ENCODE peak calls at places on chromosomes 11 and 22, in ten cellular contexts. O, T, H, V, M, Q, G, Z, B and S are unnamed samples.

GRCh38 chr11:18650859-18651557 is 16.9 kb upstream of the SPTY2D1 start:
- DNase-seq in O (no peak), T (no peak), H (no peak), V (peak), M (peak), Q (no peak), G (peak), Z (no peak), B (peak), S (no peak)

GRCh38 chr11:31246451-31247165 is 122.9 kb downstream of the DCDC1 start:
- DNase-seq in O (no peak), T (no peak), H (no peak), V (peak), M (no peak), Q (no peak), G (no peak), Z (no peak), B (peak), S (no peak)

GRCh38 chr11:70655816-70656215 is 257.5 kb downstream of the CTTN start:
- DNase-seq in O (no peak), T (no peak), H (no peak), V (no peak), M (no peak), Q (no peak), G (no peak), Z (no peak), B (no peak), S (no peak)

GRCh38 chr11:22432331-22433065 is 94.3 kb downstream of the SLC17A6 start:
- DNase-seq in O (peak), T (no peak), H (no peak), V (peak), M (no peak), Q (no peak), G (no peak), Z (peak), B (peak), S (no peak)

GRCh38 chr11:111320728-111321568 is 22.6 kb downstream of the POU2AF3 start:
- DNase-seq in O (peak), T (no peak), H (no peak), V (no peak), M (no peak), Q (no peak), G (no peak), Z (no peak), B (peak), S (no peak)

GRCh38 chr11:24233041-24233440 is 263.8 kb upstream of the LUZP2 start:
- DNase-seq in O (no peak), T (no peak), H (no peak), V (no peak), M (no peak), Q (no peak), G (no peak), Z (no peak), B (no peak), S (no peak)

GRCh38 chr22:30235687-30236170 is 10.8 kb downstream of the LIF start:
- DNase-seq in O (no peak), T (no peak), H (peak), V (no peak), M (peak), Q (peak), G (no peak), Z (no peak), B (peak), S (no peak)

GRCh38 chr11:17845431-17845881 is 110.9 kb downstream of the KCNC1 start:
- DNase-seq in O (no peak), T (no peak), H (peak), V (no peak), M (peak), Q (peak), G (no peak), Z (no peak), B (peak), S (no peak)

GRCh38 chr22:19888131-19888746 is 33.6 kb upstream of the GNB1L start:
- DNase-seq in O (no peak), T (no peak), H (no peak), V (no peak), M (no peak), Q (no peak), G (no peak), Z (no peak), B (no peak), S (no peak)

GRCh38 chr22:46046299-46046685 is 69.3 kb upstream of the WNT7B start:
- DNase-seq in O (peak), T (no peak), H (no peak), V (no peak), M (no peak), Q (no peak), G (no peak), Z (no peak), B (no peak), S (no peak)

GRCh38 chr11:73539506-73540084 is 58.3 kb downstream of the FAM168A start:
- DNase-seq in O (no peak), T (no peak), H (no peak), V (no peak), M (no peak), Q (no peak), G (no peak), Z (no peak), B (no peak), S (no peak)

GRCh38 chr11:44308923-44309482 is 936 bp downstream of the ALX4 start:
- DNase-seq in O (no peak), T (no peak), H (no peak), V (no peak), M (no peak), Q (no peak), G (no peak), Z (peak), B (no peak), S (no peak)

DNA sequence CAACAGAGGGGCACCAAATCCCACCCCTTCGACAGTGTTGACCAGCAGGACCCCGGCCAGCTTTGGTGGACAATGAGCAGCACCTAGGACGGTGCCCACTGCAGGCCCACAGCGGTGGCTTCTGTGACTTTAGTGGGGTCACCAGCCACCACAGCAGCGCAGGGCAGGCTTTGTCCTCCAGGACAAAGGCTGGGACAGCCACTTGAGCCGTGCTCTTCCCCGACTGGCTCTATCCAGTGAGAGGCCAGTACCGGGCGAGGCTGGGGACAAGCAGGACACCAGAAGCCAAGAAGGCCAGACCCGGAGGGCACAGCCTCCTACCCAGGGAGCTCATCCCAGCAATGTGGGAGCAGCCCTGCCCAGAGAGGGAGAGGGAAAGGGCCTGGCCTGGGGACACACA is 98.7 kb upstream of the RTL6 start:
- DNase-seq in O (no peak), T (no peak), H (no peak), V (no peak), M (no peak), Q (no peak), G (no peak), Z (no peak), B (no peak), S (no peak)
- TF ChIP-seq CTCF in O (no peak), T (no peak), H (no peak), V (no peak), M (no peak), Q (no peak), G (no peak), Z (no peak), B (no peak), S (no peak)

DNA sequence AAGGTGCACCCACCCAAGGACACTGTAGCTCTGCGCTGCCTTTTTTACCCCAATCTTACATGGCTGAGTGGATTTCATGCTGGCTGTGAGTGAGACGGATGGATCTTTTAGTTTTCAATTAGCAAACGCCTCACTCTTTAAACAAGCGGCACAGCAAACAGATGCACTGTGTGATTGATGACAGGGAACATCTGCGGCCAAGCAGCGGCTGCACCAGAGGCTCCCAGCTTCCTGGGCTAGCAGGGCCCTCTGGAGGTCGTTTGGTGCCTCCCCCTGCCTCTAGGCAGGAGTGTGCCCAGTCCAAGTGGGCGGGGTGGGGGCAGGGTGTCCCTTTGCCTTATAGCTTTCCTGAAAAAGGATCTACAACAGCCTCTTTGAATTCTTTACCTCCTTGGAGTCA is 2.1 kb upstream of the DRD2 start:
- DNase-seq in O (no peak), T (no peak), H (no peak), V (no peak), M (no peak), Q (no peak), G (no peak), Z (peak), B (no peak), S (no peak)
- TF ChIP-seq CTCF in O (no peak), T (no peak), H (no peak), V (no peak), M (no peak), Q (no peak), G (no peak), Z (no peak), B (no peak), S (no peak)

DNA sequence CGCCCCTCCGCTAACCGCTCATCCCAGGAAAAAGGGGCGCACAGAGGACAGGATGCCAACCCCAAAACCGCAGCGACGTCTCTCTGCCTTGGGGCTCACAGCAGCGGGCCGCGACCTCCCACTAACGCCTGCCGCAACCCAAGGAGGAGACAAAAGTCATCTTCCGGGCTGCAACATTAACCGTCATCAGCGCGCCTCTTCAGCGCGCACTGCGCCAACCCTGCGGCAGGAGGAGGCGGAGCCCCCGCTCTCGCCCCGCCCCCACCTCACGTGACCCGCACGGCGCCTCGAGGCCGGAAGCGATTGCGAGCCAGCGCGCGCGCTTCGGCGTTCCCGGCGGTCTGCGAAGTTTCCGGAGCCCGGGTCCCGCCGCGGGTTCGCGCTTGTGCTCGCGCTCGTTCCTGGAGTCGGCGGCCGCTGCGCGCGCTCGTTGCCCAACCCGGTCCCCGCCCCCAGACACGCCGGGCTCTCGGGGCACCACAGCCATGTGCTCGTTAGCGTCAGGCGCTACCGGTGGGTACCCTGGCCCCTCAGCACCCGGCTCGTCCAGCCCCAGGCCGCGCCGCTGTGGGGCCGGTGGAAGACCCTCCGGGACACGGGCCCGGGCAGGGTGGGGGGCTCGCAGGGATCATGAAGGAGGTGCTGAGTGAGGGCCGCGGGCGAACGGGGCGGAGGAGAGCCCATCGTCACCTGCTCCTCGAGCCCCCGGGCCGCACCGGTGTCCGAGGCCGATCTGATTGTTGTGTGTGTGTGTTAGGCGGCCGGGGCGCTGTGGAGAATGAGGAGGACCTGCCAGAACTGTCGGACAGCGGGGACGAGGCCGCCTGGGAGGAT is at the start of gene PRMT3:
- DNase-seq in O (peak), T (peak), H (peak), V (peak), M (peak), Q (peak), G (peak), Z (peak), B (peak), S (peak)
- TF ChIP-seq CTCF in O (peak), T (peak), H (no peak), V (no peak), M (peak), Q (no peak), G (no peak), Z (peak), B (no peak), S (peak)

GRCh38 chr11:67407700-67408163 is 3.8 kb downstream of the TBC1D10C start:
- DNase-seq in O (no peak), T (no peak), H (no peak), V (no peak), M (no peak), Q (no peak), G (no peak), Z (no peak), B (no peak), S (no peak)

GRCh38 chr11:67405688-67406339 is 1.9 kb downstream of the TBC1D10C start:
- DNase-seq in O (no peak), T (no peak), H (no peak), V (no peak), M (no peak), Q (no peak), G (no peak), Z (no peak), B (no peak), S (no peak)

GRCh38 chr11:67408437-67409200 is 4.7 kb downstream of the TBC1D10C start:
- DNase-seq in O (peak), T (no peak), H (no peak), V (no peak), M (no peak), Q (no peak), G (no peak), Z (no peak), B (no peak), S (no peak)

GRCh38 chr11:67406420-67406968 is 2.6 kb downstream of the TBC1D10C start:
- DNase-seq in O (peak), T (no peak), H (no peak), V (no peak), M (no peak), Q (no peak), G (no peak), Z (no peak), B (no peak), S (no peak)

GRCh38 chr11:67406969-67407699 is 3.3 kb downstream of the TBC1D10C start:
- DNase-seq in O (peak), T (no peak), H (no peak), V (no peak), M (no peak), Q (no peak), G (no peak), Z (no peak), B (no peak), S (no peak)
- TF ChIP-seq CTCF in O (no peak), T (no peak), H (no peak), V (no peak), M (no peak), Q (peak), G (no peak), Z (no peak), B (no peak), S (no peak)

GRCh38 chr11:131077340-131077739 is 161.1 kb upstream of the SNX19 start:
- DNase-seq in O (no peak), T (no peak), H (no peak), V (no peak), M (peak), Q (no peak), G (no peak), Z (no peak), B (no peak), S (no peak)

GRCh38 chr11:131073167-131073566 is 156.9 kb upstream of the SNX19 start:
- DNase-seq in O (no peak), T (no peak), H (no peak), V (no peak), M (no peak), Q (no peak), G (no peak), Z (no peak), B (peak), S (no peak)

GRCh38 chr11:131079036-131079435 is 162.8 kb upstream of the SNX19 start:
- DNase-seq in O (no peak), T (no peak), H (no peak), V (no peak), M (peak), Q (peak), G (no peak), Z (no peak), B (no peak), S (no peak)
- TF ChIP-seq CTCF in O (no peak), T (no peak), H (no peak), V (no peak), M (no peak), Q (no peak), G (no peak), Z (no peak), B (no peak), S (no peak)